ENCODE peak calls at places on chromosomes 2 and 18, in ten cellular contexts. T is testis; N is spleen; A is fibroblast of lung; F is CD8-positive, alpha-beta T cell; M is hepatocyte; L is heart left ventricle; U is effector memory CD4-positive, alpha-beta T cell; B is Peyer's patch; W is lung. O is an unnamed sample. For H3K36me3, the result is how much of the 10 kb centered on the place peaks cover.

GRCh38 chr2:12555012-12555645 is 161.6 kb upstream of the TRIB2 start:
- DNase-seq in T (no peak), N (no peak), A (peak), F (no peak), M (peak), L (no peak), U (no peak), B (no peak), W (no peak), O (no peak)

GRCh38 chr2:19048593-19049264 is 309.7 kb downstream of the OSR1 start:
- DNase-seq in T (no peak), N (no peak), A (peak), F (no peak), M (peak), L (no peak), U (no peak), B (no peak), W (peak), O (peak)

GRCh38 chr18:68997845-68998244 is 200.0 kb downstream of the CCDC102B start:
- DNase-seq in T (no peak), N (no peak), A (no peak), F (no peak), M (no peak), L (no peak), U (no peak), B (no peak), W (no peak), O (no peak)

GRCh38 chr2:189096769-189097447 is 82.7 kb downstream of the COL5A2 start:
- DNase-seq in T (no peak), N (no peak), A (peak), F (no peak), M (peak), L (no peak), U (no peak), B (no peak), W (no peak), O (no peak)

GRCh38 chr2:220034356-220035121 is 407.1 kb downstream of the SLC4A3 start:
- DNase-seq in T (no peak), N (no peak), A (peak), F (no peak), M (peak), L (no peak), U (no peak), B (no peak), W (no peak), O (no peak)

GRCh38 chr2:8541636-8542035 is 140.2 kb upstream of the ID2 start:
- DNase-seq in T (no peak), N (peak), A (no peak), F (no peak), M (no peak), L (no peak), U (no peak), B (no peak), W (no peak), O (peak)

GRCh38 chr2:27960237-27960912 is 69.8 kb downstream of the BABAM2 start:
- DNase-seq in T (no peak), N (no peak), A (peak), F (no peak), M (peak), L (no peak), U (no peak), B (no peak), W (no peak), O (no peak)

GRCh38 chr2:113155331-113155730 is 18.4 kb upstream of the PSD4 start:
- DNase-seq in T (no peak), N (no peak), A (no peak), F (no peak), M (no peak), L (no peak), U (no peak), B (no peak), W (no peak), O (no peak)

GRCh38 chr2:65045651-65046050 is 10.6 kb upstream of the CEP68 start:
- DNase-seq in T (no peak), N (no peak), A (no peak), F (no peak), M (no peak), L (no peak), U (no peak), B (no peak), W (no peak), O (no peak)

GRCh38 chr18:49668583-49669290 is 106.9 kb downstream of the LIPG start:
- DNase-seq in T (peak), N (no peak), A (peak), F (no peak), M (peak), L (peak), U (no peak), B (no peak), W (no peak), O (peak)

GRCh38 chr18:63320690-63321265 is 1.2 kb upstream of the BCL2 start:
- DNase-seq in T (peak), N (peak), A (peak), F (peak), M (peak), L (peak), U (no peak), B (peak), W (peak), O (peak)

GRCh38 chr2:18169787-18170175 is 291.3 kb downstream of the KCNS3 start:
- DNase-seq in T (no peak), N (no peak), A (no peak), F (no peak), M (no peak), L (no peak), U (no peak), B (no peak), W (no peak), O (no peak)

GRCh38 chr2:122157158-122157557 is 401.7 kb downstream of the TSN start:
- DNase-seq in T (no peak), N (no peak), A (no peak), F (no peak), M (no peak), L (no peak), U (no peak), B (no peak), W (no peak), O (no peak)

GRCh38 chr2:11762031-11762430 is 15.6 kb downstream of the LPIN1 start:
- DNase-seq in T (no peak), N (no peak), A (no peak), F (no peak), M (no peak), L (no peak), U (no peak), B (no peak), W (no peak), O (no peak)

GRCh38 chr2:20151116-20151571 is 73.8 kb downstream of the SDC1 start:
- DNase-seq in T (no peak), N (no peak), A (no peak), F (no peak), M (no peak), L (no peak), U (no peak), B (no peak), W (no peak), O (no peak)

GRCh38 chr2:237695201-237695780 is 67.9 kb downstream of the LRRFIP1 start:
- DNase-seq in T (no peak), N (no peak), A (peak), F (no peak), M (peak), L (no peak), U (no peak), B (peak), W (no peak), O (no peak)

GRCh38 chr2:12261993-12262680 is 454.6 kb upstream of the TRIB2 start:
- DNase-seq in T (no peak), N (no peak), A (peak), F (no peak), M (no peak), L (no peak), U (no peak), B (no peak), W (no peak), O (no peak)

GRCh38 chr2:141379965-141380624 is 750.7 kb downstream of the LRP1B start:
- DNase-seq in T (no peak), N (no peak), A (no peak), F (no peak), M (no peak), L (no peak), U (no peak), B (no peak), W (no peak), O (no peak)

GRCh38 chr2:144508162-144508765 is 11.7 kb downstream of the ZEB2 start:
- DNase-seq in T (no peak), N (no peak), A (peak), F (no peak), M (no peak), L (no peak), U (no peak), B (no peak), W (no peak), O (no peak)
- H3K27ac ChIP-seq in T (peak), N (peak), A (peak), F (peak), M (peak), L (peak), U (no peak), B (peak), W (peak), O (peak)

DNA sequence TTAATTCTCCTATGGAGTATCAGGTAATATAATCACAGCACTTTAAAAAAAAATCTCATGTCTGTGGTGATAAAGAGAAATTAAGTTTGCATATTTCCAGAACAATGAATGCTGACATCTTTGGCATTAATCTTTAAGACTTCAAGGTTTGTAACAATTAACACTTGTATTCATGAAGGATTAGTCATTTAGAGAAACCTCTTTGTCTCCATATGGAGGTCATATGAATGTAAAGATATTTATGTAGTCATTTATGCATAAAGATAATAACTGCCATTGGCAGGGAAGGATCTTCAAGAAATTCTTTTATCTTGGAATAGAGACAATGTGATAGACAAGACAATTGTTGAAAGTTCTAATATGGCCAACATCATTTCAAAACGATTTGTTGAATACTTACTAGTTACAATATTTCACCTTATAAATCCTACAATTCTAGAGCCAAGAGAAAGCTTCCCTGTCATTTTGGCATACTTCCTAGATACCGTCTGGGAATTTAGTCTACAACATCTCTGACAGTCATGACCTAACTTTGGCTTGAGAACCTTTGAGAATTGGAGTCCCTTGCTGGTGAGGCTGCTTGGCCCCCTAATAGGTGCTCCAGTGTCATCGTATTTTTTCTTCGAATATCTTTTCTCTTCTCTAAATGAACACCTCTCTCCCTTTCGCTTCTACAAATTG is 33.6 kb downstream of the RASGRP3 start:
- DNase-seq in T (no peak), N (no peak), A (no peak), F (no peak), M (no peak), L (no peak), U (no peak), B (no peak), W (no peak), O (no peak)
- H3K36me3 ChIP-seq in T (under half), N (under half), A (under half), F (under half), M (under half), L (under half), U (under half), B (under half), W (under half), O (under half)

GRCh38 chr2:206028101-206028500 is 57.9 kb downstream of the INO80D start:
- DNase-seq in T (no peak), N (no peak), A (no peak), F (no peak), M (no peak), L (no peak), U (no peak), B (no peak), W (no peak), O (no peak)
- H3K27ac ChIP-seq in T (no peak), N (no peak), A (no peak), F (no peak), M (no peak), L (no peak), U (no peak), B (no peak), W (peak), O (no peak)

DNA sequence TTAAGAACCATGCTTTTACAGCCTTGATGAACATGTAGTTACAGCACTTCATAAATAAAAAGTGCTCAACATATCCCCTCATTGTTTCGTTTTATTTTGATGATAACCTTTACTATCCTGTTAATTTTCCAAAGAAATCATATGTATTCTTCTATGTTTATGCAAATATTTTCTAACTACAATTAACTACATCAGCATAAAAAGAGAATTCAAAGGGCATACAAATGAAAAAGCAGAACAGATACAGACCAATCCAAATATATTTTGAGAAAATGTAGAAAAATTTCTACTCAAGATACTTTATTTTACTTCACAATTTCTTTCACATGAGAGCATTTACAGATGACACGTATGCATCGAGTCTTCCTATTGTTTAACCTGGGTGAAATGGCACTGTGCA is 69.1 kb downstream of the MBD2 start:
- DNase-seq in T (no peak), N (no peak), A (no peak), F (no peak), M (no peak), L (no peak), U (no peak), B (no peak), W (no peak), O (no peak)
- H3K36me3 ChIP-seq in T (under half), N (half or more), A (under half), F (under half), M (under half), L (half or more), U (half or more), B (half or more), W (under half), O (half or more)

O was measured in left ventricle myocardium inferior.